ENCODE peak calls at places on chromosome X, in four cellular contexts. One of them, this sample, is unnamed.

GRCh38 chrX:18668468-18668867 is 3.4 kb downstream of the RS1 start:
- DNase-seq in neuronal stem cell: no peak
- DNase-seq in mesenchymal stem cell: no peak
- DNase-seq in H9: no peak
- DNase-seq in this sample: no peak

GRCh38 chrX:68695206-68695845 is 47.9 kb downstream of the STARD8 start:
- DNase-seq in mesenchymal stem cell: no peak
- DNase-seq in neuronal stem cell: no peak
- DNase-seq in H9: no peak
- DNase-seq in this sample: no peak

GRCh38 chrX:108156934-108157466 is 65.4 kb downstream of the ATG4A start:
- DNase-seq in H9: no peak
- DNase-seq in mesenchymal stem cell: no peak
- DNase-seq in neuronal stem cell: no peak
- DNase-seq in this sample: no peak

GRCh38 chrX:124501566-124501965 is 155.2 kb downstream of the SH2D1A start:
- DNase-seq in neuronal stem cell: no peak
- DNase-seq in H9: no peak
- DNase-seq in mesenchymal stem cell: no peak
- DNase-seq in this sample: no peak

GRCh38 chrX:22081475-22082092 is 49.5 kb downstream of the PHEX start:
- DNase-seq in H9: peak
- DNase-seq in mesenchymal stem cell: peak
- DNase-seq in neuronal stem cell: peak
- DNase-seq in this sample: peak

GRCh38 chrX:109472939-109473713 is 8.8 kb downstream of the GUCY2F start:
- DNase-seq in mesenchymal stem cell: no peak
- DNase-seq in H9: peak
- DNase-seq in neuronal stem cell: no peak
- DNase-seq in this sample: no peak

GRCh38 chrX:140766024-140766611 is 56.6 kb downstream of the LINC00632 start:
- DNase-seq in H9: peak
- DNase-seq in neuronal stem cell: peak
- DNase-seq in mesenchymal stem cell: peak
- DNase-seq in this sample: no peak

GRCh38 chrX:7132335-7133035 is 15.0 kb upstream of the STS start:
- DNase-seq in mesenchymal stem cell: peak
- DNase-seq in H9: peak
- DNase-seq in neuronal stem cell: no peak
- DNase-seq in this sample: peak

GRCh38 chrX:114162068-114162735 is 421.7 kb upstream of the HTR2C start:
- DNase-seq in mesenchymal stem cell: no peak
- DNase-seq in H9: peak
- DNase-seq in neuronal stem cell: no peak
- DNase-seq in this sample: peak

GRCh38 chrX:38055170-38055847 is 49.0 kb downstream of the SYTL5 start:
- DNase-seq in H9: no peak
- DNase-seq in neuronal stem cell: no peak
- DNase-seq in mesenchymal stem cell: no peak
- DNase-seq in this sample: no peak

GRCh38 chrX:68945603-68946228 is 116.9 kb downstream of the EFNB1 start:
- DNase-seq in H9: peak
- DNase-seq in neuronal stem cell: no peak
- DNase-seq in mesenchymal stem cell: peak
- DNase-seq in this sample: no peak

GRCh38 chrX:36609653-36610585 is 398.2 kb upstream of the FAM47C start:
- DNase-seq in mesenchymal stem cell: no peak
- DNase-seq in neuronal stem cell: no peak
- DNase-seq in H9: no peak
- DNase-seq in this sample: no peak

GRCh38 chrX:47518105-47518504 is 35.1 kb upstream of the ZNF41 start:
- DNase-seq in mesenchymal stem cell: peak
- DNase-seq in neuronal stem cell: no peak
- DNase-seq in H9: no peak
- DNase-seq in this sample: no peak

GRCh38 chrX:20363003-20363674 is 96.4 kb upstream of the RPS6KA3 start:
- DNase-seq in H9: no peak
- DNase-seq in neuronal stem cell: no peak
- DNase-seq in mesenchymal stem cell: no peak
- DNase-seq in this sample: no peak

GRCh38 chrX:19875051-19875432 is 12.4 kb downstream of the SH3KBP1 start:
- DNase-seq in mesenchymal stem cell: no peak
- DNase-seq in neuronal stem cell: no peak
- DNase-seq in H9: no peak
- DNase-seq in this sample: no peak

GRCh38 chrX:130166503-130166777 is 799 bp upstream of the AIFM1 start:
- DNase-seq in neuronal stem cell: no peak
- DNase-seq in H9: no peak
- DNase-seq in mesenchymal stem cell: no peak
- DNase-seq in this sample: no peak

GRCh38 chrX:130163350-130163851 is 2.2 kb downstream of the AIFM1 start:
- DNase-seq in neuronal stem cell: no peak
- DNase-seq in H9: no peak
- DNase-seq in mesenchymal stem cell: no peak
- DNase-seq in this sample: no peak

GRCh38 chrX:130167040-130167439 is 1.4 kb upstream of the AIFM1 start:
- DNase-seq in mesenchymal stem cell: no peak
- DNase-seq in H9: no peak
- DNase-seq in neuronal stem cell: no peak
- DNase-seq in this sample: no peak

GRCh38 chrX:130165181-130165702 is 399 bp downstream of the AIFM1 start:
- DNase-seq in mesenchymal stem cell: no peak
- DNase-seq in neuronal stem cell: no peak
- DNase-seq in H9: no peak
- DNase-seq in this sample: no peak

DNA sequence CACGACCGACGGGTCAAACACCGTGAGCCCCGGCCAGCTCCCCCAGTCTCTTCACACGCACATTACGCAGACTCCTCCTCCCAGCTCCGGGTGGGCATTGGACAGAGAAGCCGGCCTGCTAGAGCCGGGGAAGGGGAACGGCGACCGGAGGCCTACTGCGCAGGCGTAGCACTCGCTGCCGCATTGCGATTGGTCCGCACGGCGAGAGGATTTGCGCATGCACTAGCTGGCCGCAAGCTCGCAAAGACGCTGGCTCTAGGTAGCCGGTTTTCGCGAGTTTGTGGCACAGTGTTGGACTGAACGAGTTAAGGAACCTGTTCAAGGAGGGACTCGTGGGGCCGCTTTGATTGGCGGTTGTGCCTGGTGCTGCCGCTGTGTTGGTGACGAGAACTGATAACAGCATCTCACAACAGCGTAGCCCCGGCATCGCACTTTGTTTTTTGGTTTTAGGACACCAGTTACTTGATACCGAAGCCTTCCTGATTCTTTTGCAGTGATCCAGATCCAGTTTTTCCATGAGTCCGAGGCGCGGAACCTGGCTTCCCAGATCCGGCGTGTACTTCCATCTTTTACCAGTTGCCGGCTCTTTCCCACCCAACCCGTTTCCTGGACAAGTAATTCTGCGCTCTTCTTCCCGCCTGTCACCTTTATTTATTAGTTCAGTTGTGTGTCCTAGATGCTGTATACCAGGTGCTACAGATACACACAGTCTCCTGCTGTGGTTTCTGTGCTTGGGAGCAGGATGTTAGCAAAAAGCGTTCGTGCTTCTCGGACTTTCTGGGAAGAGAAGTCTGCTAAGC is at the start of gene AIFM1:
- DNase-seq in mesenchymal stem cell: peak
- DNase-seq in neuronal stem cell: peak
- DNase-seq in H9: peak
- DNase-seq in this sample: peak
- H2BK15ac ChIP-seq in mesenchymal stem cell: no peak
- H2BK15ac ChIP-seq in neuronal stem cell: no peak
- H2BK15ac ChIP-seq in H9: no peak
- H2BK15ac ChIP-seq in this sample: no peak

GRCh38 chrX:70169281-70169680 is 8.0 kb upstream of the DGAT2L6 start:
- DNase-seq in mesenchymal stem cell: no peak
- DNase-seq in neuronal stem cell: no peak
- DNase-seq in H9: no peak
- DNase-seq in this sample: no peak

GRCh38 chrX:70171636-70172035 is 5.6 kb upstream of the DGAT2L6 start:
- DNase-seq in H9: no peak
- DNase-seq in mesenchymal stem cell: no peak
- DNase-seq in neuronal stem cell: no peak
- DNase-seq in this sample: no peak

GRCh38 chrX:70172226-70172625 is 5.1 kb upstream of the DGAT2L6 start:
- DNase-seq in mesenchymal stem cell: no peak
- DNase-seq in neuronal stem cell: no peak
- DNase-seq in H9: no peak
- DNase-seq in this sample: no peak

DNA sequence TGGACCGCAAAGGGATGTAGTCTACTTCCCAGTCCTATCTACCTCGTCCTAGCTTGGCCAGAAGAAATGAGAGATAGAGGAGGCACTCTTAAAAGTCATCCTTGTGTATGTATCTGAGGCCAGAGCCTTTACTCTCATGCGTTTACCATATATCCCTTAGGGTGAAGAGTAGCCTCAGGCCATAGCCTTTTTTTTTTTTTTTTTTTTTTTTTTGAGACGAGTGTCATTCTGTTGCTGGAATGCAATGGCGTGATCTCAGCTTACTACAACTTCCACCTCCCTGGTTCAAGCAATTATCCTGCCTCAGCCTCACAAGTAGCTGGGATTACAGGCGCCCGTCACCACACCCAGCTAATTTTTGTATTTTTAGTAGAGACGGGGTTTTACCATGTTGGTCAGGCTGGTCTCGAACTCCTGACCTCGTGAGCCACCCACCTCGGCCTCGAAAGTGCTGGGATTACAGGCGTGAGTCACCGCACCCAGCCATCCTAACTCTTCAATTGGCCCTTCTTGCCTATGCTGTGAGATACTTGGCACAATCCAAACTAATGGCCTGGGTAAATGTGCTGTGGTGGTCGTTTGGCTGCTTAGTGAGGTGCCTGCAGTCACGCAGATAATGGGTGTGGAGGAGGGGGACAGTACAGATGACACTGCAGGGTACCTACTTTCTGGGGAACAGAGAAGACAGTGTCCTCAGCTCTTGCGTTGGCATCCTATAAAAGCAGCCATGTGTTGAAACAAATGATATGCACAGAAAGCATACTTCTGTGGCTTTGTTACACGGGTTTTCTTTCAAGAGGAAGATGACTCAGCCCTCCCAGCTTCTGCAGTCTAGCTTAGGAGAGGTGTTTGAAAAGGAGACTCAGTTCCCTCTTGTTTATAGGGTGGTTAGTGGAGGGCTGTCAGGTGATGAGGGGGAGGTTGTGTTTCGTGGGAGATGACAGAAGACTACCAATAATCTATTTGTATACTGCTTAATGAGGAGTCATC is 10.4 kb upstream of the DGAT2L6 start:
- DNase-seq in neuronal stem cell: no peak
- DNase-seq in H9: no peak
- DNase-seq in mesenchymal stem cell: peak
- DNase-seq in this sample: no peak
- H2BK15ac ChIP-seq in neuronal stem cell: no peak
- H2BK15ac ChIP-seq in H9: no peak
- H2BK15ac ChIP-seq in mesenchymal stem cell: no peak
- H2BK15ac ChIP-seq in this sample: no peak

GRCh38 chrX:40849906-40850672 is 114.7 kb upstream of the MED14 start:
- DNase-seq in H9: no peak
- DNase-seq in neuronal stem cell: no peak
- DNase-seq in mesenchymal stem cell: peak
- DNase-seq in this sample: no peak

GRCh38 chrX:40844476-40844875 is 109.1 kb upstream of the MED14 start:
- DNase-seq in H9: no peak
- DNase-seq in mesenchymal stem cell: peak
- DNase-seq in neuronal stem cell: no peak
- DNase-seq in this sample: no peak

GRCh38 chrX:40843643-40844042 is 108.3 kb upstream of the MED14 start:
- DNase-seq in mesenchymal stem cell: no peak
- DNase-seq in H9: no peak
- DNase-seq in neuronal stem cell: no peak
- DNase-seq in this sample: no peak

DNA sequence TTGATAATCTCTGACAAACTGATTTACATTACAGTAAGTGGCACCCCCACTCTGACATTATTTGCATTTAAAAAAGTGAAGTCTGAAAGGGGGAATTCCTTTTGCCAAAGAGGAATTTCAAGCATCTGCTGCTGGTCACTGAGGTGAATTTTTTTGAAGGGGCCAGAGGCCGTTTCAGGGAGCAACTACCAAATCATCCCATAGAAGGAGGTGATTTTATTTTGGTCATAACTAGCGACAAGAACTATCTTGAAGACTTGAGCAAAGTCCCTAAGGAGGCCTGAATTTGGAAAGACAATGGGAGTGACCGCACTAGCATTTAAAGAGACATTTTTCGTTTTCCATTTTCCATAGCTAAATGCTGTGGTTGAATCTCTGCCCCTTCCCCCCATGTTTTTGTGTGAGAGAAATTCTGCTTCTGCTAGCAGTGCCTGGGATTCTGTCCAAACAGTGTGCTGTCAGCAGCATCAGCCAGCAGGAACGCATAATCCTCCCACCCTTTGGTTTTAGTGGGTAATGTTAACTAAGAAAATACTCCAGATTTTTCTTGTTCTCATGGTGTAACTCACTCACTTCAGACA is 110.1 kb upstream of the MED14 start:
- DNase-seq in H9: peak
- DNase-seq in mesenchymal stem cell: peak
- DNase-seq in neuronal stem cell: no peak
- DNase-seq in this sample: peak
- H2BK15ac ChIP-seq in H9: no peak
- H2BK15ac ChIP-seq in mesenchymal stem cell: no peak
- H2BK15ac ChIP-seq in neuronal stem cell: no peak
- H2BK15ac ChIP-seq in this sample: no peak

GRCh38 chrX:70172964-70173363 is 4.3 kb upstream of the DGAT2L6 start:
- DNase-seq in H9: no peak
- DNase-seq in neuronal stem cell: no peak
- DNase-seq in mesenchymal stem cell: no peak
- DNase-seq in this sample: no peak

DNA sequence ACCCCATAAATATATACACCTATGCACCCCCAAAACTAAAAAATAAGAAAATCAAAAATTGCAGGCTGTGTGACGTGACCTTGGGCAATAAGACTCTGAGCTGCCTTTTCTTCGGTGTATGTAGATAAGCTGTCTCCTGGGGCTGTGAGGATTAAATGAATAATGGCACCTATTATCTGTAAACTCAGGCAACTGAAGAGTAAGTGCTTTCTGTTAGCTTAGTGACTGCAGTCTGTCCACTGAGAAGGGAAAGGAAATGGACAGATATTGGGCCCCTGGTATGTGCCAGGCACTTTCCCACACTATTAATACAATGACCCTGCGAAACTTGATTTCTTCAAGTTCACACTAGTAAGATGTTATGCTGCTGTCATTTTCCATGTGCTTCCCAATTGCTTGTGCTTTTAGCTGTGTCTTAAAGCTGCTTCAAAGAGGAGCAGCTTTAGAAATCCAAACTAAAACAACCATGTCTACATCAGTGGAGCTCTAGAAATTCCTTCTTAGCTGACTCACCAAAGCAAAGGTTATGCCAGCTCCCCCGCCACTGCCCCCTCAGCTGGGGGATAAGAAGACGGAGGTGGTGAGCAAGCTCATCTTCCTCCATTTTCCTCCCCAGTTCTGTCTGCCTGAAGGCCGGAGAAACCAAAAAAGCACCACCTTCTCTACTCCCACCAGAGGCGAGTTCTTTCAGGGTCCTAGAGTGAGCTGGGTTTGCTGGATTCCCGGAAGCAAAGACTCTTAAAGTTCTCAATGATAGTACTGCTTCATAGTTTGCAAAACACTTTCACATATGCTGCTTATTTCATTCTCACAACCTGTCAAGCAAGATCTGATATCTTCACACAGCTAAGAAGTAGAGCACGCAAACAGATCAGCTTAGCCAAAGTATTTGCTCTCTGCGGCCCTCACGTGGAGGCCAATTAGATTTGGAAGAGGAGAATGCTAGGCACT is 8.8 kb upstream of the DGAT2L6 start:
- DNase-seq in H9: peak
- DNase-seq in neuronal stem cell: no peak
- DNase-seq in mesenchymal stem cell: peak
- DNase-seq in this sample: peak
- H2BK15ac ChIP-seq in H9: no peak
- H2BK15ac ChIP-seq in neuronal stem cell: no peak
- H2BK15ac ChIP-seq in mesenchymal stem cell: no peak
- H2BK15ac ChIP-seq in this sample: no peak